ENCODE peak calls at places on chromosomes 2 and 18, in six cellular contexts. One of them, this sample, is unnamed.

GRCh38 chr2:200367155-200367554 is 60.7 kb downstream of the SPATS2L start:
- DNase-seq in upper lobe of left lung: no peak
- DNase-seq in OCI-LY7: no peak
- DNase-seq in tibial artery: peak
- DNase-seq in esophagus squamous epithelium: no peak
- DNase-seq in body of pancreas: no peak
- DNase-seq in this sample: no peak

GRCh38 chr2:147331790-147332419 is 512.9 kb upstream of the ACVR2A start:
- DNase-seq in upper lobe of left lung: no peak
- DNase-seq in OCI-LY7: peak
- DNase-seq in tibial artery: no peak
- DNase-seq in esophagus squamous epithelium: no peak
- DNase-seq in body of pancreas: peak
- DNase-seq in this sample: no peak

GRCh38 chr18:62324917-62325805 is at the start of gene TNFRSF11A:
- DNase-seq in upper lobe of left lung: peak
- DNase-seq in OCI-LY7: no peak
- DNase-seq in tibial artery: no peak
- DNase-seq in esophagus squamous epithelium: no peak
- DNase-seq in body of pancreas: peak
- DNase-seq in this sample: no peak

GRCh38 chr2:229174794-229175529 is 96.1 kb downstream of the PID1 start:
- DNase-seq in upper lobe of left lung: no peak
- DNase-seq in OCI-LY7: no peak
- DNase-seq in tibial artery: no peak
- DNase-seq in esophagus squamous epithelium: no peak
- DNase-seq in body of pancreas: no peak
- DNase-seq in this sample: no peak

GRCh38 chr2:174365583-174365982 is 29.9 kb upstream of the SCRN3 start:
- DNase-seq in upper lobe of left lung: no peak
- DNase-seq in OCI-LY7: no peak
- DNase-seq in tibial artery: no peak
- DNase-seq in esophagus squamous epithelium: no peak
- DNase-seq in body of pancreas: no peak
- DNase-seq in this sample: no peak

GRCh38 chr2:241659150-241659739 is 21.8 kb downstream of the ATG4B start:
- DNase-seq in upper lobe of left lung: peak
- DNase-seq in OCI-LY7: peak
- DNase-seq in tibial artery: peak
- DNase-seq in esophagus squamous epithelium: no peak
- DNase-seq in body of pancreas: peak
- DNase-seq in this sample: peak

GRCh38 chr2:239110595-239111048 is 262.7 kb downstream of the TWIST2 start:
- DNase-seq in upper lobe of left lung: peak
- DNase-seq in OCI-LY7: no peak
- DNase-seq in tibial artery: no peak
- DNase-seq in esophagus squamous epithelium: no peak
- DNase-seq in body of pancreas: no peak
- DNase-seq in this sample: no peak

GRCh38 chr18:33828949-33829348 is 250.9 kb downstream of the ASXL3 start:
- DNase-seq in upper lobe of left lung: no peak
- DNase-seq in OCI-LY7: no peak
- DNase-seq in tibial artery: no peak
- DNase-seq in esophagus squamous epithelium: no peak
- DNase-seq in body of pancreas: no peak
- DNase-seq in this sample: no peak

GRCh38 chr2:109171444-109172334 is 42.7 kb downstream of the SH3RF3 start:
- DNase-seq in upper lobe of left lung: peak
- DNase-seq in OCI-LY7: no peak
- DNase-seq in tibial artery: peak
- DNase-seq in esophagus squamous epithelium: no peak
- DNase-seq in body of pancreas: no peak
- DNase-seq in this sample: peak

GRCh38 chr2:106839849-106840595 is 45.9 kb downstream of the ST6GAL2 start:
- DNase-seq in upper lobe of left lung: no peak
- DNase-seq in OCI-LY7: no peak
- DNase-seq in tibial artery: no peak
- DNase-seq in esophagus squamous epithelium: no peak
- DNase-seq in body of pancreas: no peak
- DNase-seq in this sample: no peak

GRCh38 chr2:230129343-230129742 is 60.6 kb upstream of the SLC16A14 start:
- DNase-seq in upper lobe of left lung: no peak
- DNase-seq in OCI-LY7: no peak
- DNase-seq in tibial artery: no peak
- DNase-seq in esophagus squamous epithelium: no peak
- DNase-seq in body of pancreas: no peak
- DNase-seq in this sample: no peak

GRCh38 chr2:49948091-49948490 is 793.8 kb upstream of the FSHR start:
- DNase-seq in upper lobe of left lung: no peak
- DNase-seq in OCI-LY7: no peak
- DNase-seq in tibial artery: no peak
- DNase-seq in esophagus squamous epithelium: no peak
- DNase-seq in body of pancreas: no peak
- DNase-seq in this sample: no peak

GRCh38 chr2:176562359-176563043 is 293.3 kb downstream of the MTX2 start:
- DNase-seq in upper lobe of left lung: no peak
- DNase-seq in OCI-LY7: no peak
- DNase-seq in tibial artery: no peak
- DNase-seq in esophagus squamous epithelium: no peak
- DNase-seq in body of pancreas: no peak
- DNase-seq in this sample: no peak

GRCh38 chr2:97724946-97725688 is 11.7 kb downstream of the ZAP70 start:
- DNase-seq in upper lobe of left lung: peak
- DNase-seq in OCI-LY7: no peak
- DNase-seq in tibial artery: no peak
- DNase-seq in esophagus squamous epithelium: no peak
- DNase-seq in body of pancreas: no peak
- DNase-seq in this sample: no peak

GRCh38 chr2:65292461-65293127 is 65.0 kb downstream of the ACTR2 start:
- DNase-seq in upper lobe of left lung: peak
- DNase-seq in OCI-LY7: no peak
- DNase-seq in tibial artery: no peak
- DNase-seq in esophagus squamous epithelium: no peak
- DNase-seq in body of pancreas: no peak
- DNase-seq in this sample: no peak

GRCh38 chr2:10620481-10620880 is 69.3 kb downstream of the NOL10 start:
- DNase-seq in upper lobe of left lung: no peak
- DNase-seq in OCI-LY7: no peak
- DNase-seq in tibial artery: no peak
- DNase-seq in esophagus squamous epithelium: no peak
- DNase-seq in body of pancreas: no peak
- DNase-seq in this sample: no peak

GRCh38 chr2:218631837-218632236 is 24.1 kb downstream of the PLCD4 start:
- DNase-seq in upper lobe of left lung: no peak
- DNase-seq in OCI-LY7: no peak
- DNase-seq in tibial artery: no peak
- DNase-seq in esophagus squamous epithelium: no peak
- DNase-seq in body of pancreas: no peak
- DNase-seq in this sample: no peak

GRCh38 chr2:11851881-11852280 is 105.4 kb downstream of the LPIN1 start:
- DNase-seq in upper lobe of left lung: no peak
- DNase-seq in OCI-LY7: no peak
- DNase-seq in tibial artery: no peak
- DNase-seq in esophagus squamous epithelium: no peak
- DNase-seq in body of pancreas: no peak
- DNase-seq in this sample: no peak

GRCh38 chr2:88603146-88603545 is 24.1 kb downstream of the EIF2AK3 start:
- DNase-seq in upper lobe of left lung: no peak
- DNase-seq in OCI-LY7: no peak
- DNase-seq in tibial artery: no peak
- DNase-seq in esophagus squamous epithelium: no peak
- DNase-seq in body of pancreas: no peak
- DNase-seq in this sample: no peak

GRCh38 chr2:69271831-69272257 is 115.2 kb downstream of the GFPT1 start:
- DNase-seq in upper lobe of left lung: no peak
- DNase-seq in OCI-LY7: no peak
- DNase-seq in tibial artery: peak
- DNase-seq in esophagus squamous epithelium: no peak
- DNase-seq in body of pancreas: no peak
- DNase-seq in this sample: no peak

GRCh38 chr2:39838589-39838988 is 59.5 kb upstream of the THUMPD2 start:
- DNase-seq in upper lobe of left lung: peak
- DNase-seq in OCI-LY7: no peak
- DNase-seq in tibial artery: no peak
- DNase-seq in esophagus squamous epithelium: no peak
- DNase-seq in body of pancreas: no peak
- DNase-seq in this sample: no peak

GRCh38 chr2:102050854-102051391 is 59.2 kb downstream of the IL1R2 start:
- DNase-seq in upper lobe of left lung: no peak
- DNase-seq in OCI-LY7: no peak
- DNase-seq in tibial artery: peak
- DNase-seq in esophagus squamous epithelium: no peak
- DNase-seq in body of pancreas: peak
- DNase-seq in this sample: peak

GRCh38 chr18:5478261-5478660 is 65.5 kb downstream of the EPB41L3 start:
- DNase-seq in upper lobe of left lung: no peak
- DNase-seq in OCI-LY7: no peak
- DNase-seq in tibial artery: no peak
- DNase-seq in esophagus squamous epithelium: no peak
- DNase-seq in body of pancreas: no peak
- DNase-seq in this sample: no peak

GRCh38 chr2:218902427-218902826 is 21.8 kb downstream of the WNT10A start:
- DNase-seq in upper lobe of left lung: no peak
- DNase-seq in OCI-LY7: no peak
- DNase-seq in tibial artery: no peak
- DNase-seq in esophagus squamous epithelium: no peak
- DNase-seq in body of pancreas: no peak
- DNase-seq in this sample: no peak

GRCh38 chr18:55588876-55589595 is 1.0 kb upstream of the TCF4 start:
- DNase-seq in upper lobe of left lung: no peak
- DNase-seq in OCI-LY7: peak
- DNase-seq in tibial artery: no peak
- DNase-seq in esophagus squamous epithelium: no peak
- DNase-seq in body of pancreas: no peak
- DNase-seq in this sample: no peak

GRCh38 chr2:217740178-217740577 is 262.6 kb downstream of the TNS1 start:
- DNase-seq in upper lobe of left lung: no peak
- DNase-seq in OCI-LY7: no peak
- DNase-seq in tibial artery: no peak
- DNase-seq in esophagus squamous epithelium: no peak
- DNase-seq in body of pancreas: no peak
- DNase-seq in this sample: no peak

GRCh38 chr2:115796078-115796477 is 1353.6 kb downstream of the DPP10 start:
- DNase-seq in upper lobe of left lung: no peak
- DNase-seq in OCI-LY7: no peak
- DNase-seq in tibial artery: no peak
- DNase-seq in esophagus squamous epithelium: no peak
- DNase-seq in body of pancreas: no peak
- DNase-seq in this sample: no peak

DNA sequence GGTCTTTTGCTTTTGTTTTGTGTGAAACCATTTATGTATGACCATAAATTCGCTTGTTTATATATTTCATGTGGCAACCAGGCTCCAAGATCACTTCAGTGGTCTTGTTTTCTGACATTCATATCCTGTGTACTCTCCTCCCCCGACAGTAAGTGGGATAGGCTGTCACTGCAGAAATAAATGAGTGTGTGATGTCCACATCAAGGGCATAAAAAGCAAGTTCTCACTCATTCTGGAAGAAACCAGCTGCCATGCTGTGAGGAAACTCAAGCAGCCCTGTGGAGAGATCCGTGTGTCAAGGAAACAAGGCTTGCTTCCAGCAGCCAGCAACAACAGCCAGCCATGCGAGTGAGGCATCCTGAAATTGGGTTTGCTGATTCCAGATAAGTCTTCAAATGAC is 39.2 kb upstream of the GNAL start:
- DNase-seq in upper lobe of left lung: no peak
- DNase-seq in OCI-LY7: no peak
- DNase-seq in tibial artery: no peak
- DNase-seq in esophagus squamous epithelium: no peak
- DNase-seq in body of pancreas: no peak
- DNase-seq in this sample: no peak
- TF ChIP-seq CTCF in upper lobe of left lung: no peak
- TF ChIP-seq CTCF in OCI-LY7: no peak
- TF ChIP-seq CTCF in tibial artery: no peak
- TF ChIP-seq CTCF in esophagus squamous epithelium: no peak
- TF ChIP-seq CTCF in body of pancreas: no peak
- TF ChIP-seq CTCF in this sample: no peak

DNA sequence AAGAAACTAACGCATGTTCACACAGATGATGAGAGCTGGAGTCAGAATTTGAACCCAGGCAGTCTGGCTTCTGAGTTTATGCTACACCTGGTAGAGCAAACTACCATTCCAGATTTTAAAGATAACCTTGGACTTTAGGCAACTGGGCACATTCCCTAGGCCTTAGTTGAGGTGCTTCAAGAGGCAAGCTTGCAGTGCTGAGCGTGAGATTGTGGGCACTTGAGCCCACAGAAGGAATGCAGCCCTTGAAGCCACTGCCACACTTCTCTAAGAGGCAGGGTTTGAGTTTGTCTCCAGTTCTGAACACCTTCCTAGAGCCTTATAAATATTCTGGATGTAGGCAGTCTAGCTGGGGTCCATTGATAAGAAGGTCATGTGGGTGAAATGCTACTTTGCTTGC is 216.1 kb upstream of the SLC14A2 start:
- DNase-seq in upper lobe of left lung: no peak
- DNase-seq in OCI-LY7: no peak
- DNase-seq in tibial artery: no peak
- DNase-seq in esophagus squamous epithelium: no peak
- DNase-seq in body of pancreas: no peak
- DNase-seq in this sample: no peak
- H3K4me3 ChIP-seq in upper lobe of left lung: no peak
- H3K4me3 ChIP-seq in OCI-LY7: no peak
- H3K4me3 ChIP-seq in tibial artery: no peak
- H3K4me3 ChIP-seq in esophagus squamous epithelium: no peak
- H3K4me3 ChIP-seq in body of pancreas: no peak
- H3K4me3 ChIP-seq in this sample: no peak

GRCh38 chr18:23618862-23619387 is 32.6 kb upstream of the NPC1 start:
- DNase-seq in upper lobe of left lung: peak
- DNase-seq in OCI-LY7: no peak
- DNase-seq in tibial artery: no peak
- DNase-seq in esophagus squamous epithelium: no peak
- DNase-seq in body of pancreas: no peak
- DNase-seq in this sample: no peak
- TF ChIP-seq CTCF in upper lobe of left lung: no peak
- TF ChIP-seq CTCF in OCI-LY7: no peak
- TF ChIP-seq CTCF in tibial artery: no peak
- TF ChIP-seq CTCF in esophagus squamous epithelium: no peak
- TF ChIP-seq CTCF in body of pancreas: no peak
- TF ChIP-seq CTCF in this sample: no peak

DNA sequence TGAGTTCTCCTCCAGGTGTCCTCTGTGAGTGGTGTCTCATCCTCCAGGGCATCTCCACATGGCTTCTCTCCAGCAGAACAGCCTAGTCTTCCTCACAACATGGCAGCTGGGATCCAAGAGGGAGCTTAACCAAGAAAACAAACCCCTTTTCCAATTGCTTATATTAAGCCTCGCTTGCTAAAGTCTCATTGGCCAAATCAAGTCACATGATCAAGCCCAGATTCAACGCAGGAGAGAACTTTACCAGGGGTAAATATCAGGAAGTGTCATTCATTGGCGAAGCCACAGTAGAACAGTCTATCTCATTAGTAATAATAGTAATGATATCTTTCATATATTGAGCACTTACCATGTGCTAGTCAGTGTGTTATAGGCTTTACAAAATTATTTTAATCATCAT is 53.1 kb downstream of the CDC42EP3 start:
- DNase-seq in upper lobe of left lung: no peak
- DNase-seq in OCI-LY7: no peak
- DNase-seq in tibial artery: no peak
- DNase-seq in esophagus squamous epithelium: no peak
- DNase-seq in body of pancreas: no peak
- DNase-seq in this sample: no peak
- H3K4me3 ChIP-seq in upper lobe of left lung: no peak
- H3K4me3 ChIP-seq in OCI-LY7: no peak
- H3K4me3 ChIP-seq in tibial artery: no peak
- H3K4me3 ChIP-seq in esophagus squamous epithelium: no peak
- H3K4me3 ChIP-seq in body of pancreas: no peak
- H3K4me3 ChIP-seq in this sample: no peak

This sample was measured in lower leg skin.